ENCODE peak calls at places on chromosomes 11 and 22, in nine cellular contexts. Q, J, V, B, C, G, E, X and U are unnamed samples.

GRCh38 chr22:41181349-41182241 is 23.5 kb upstream of the L3MBTL2 start:
- DNase-seq in Q (no peak), J (no peak), V (peak), B (peak), C (no peak), G (no peak), E (no peak), X (peak), U (no peak)

GRCh38 chr11:122306776-122307479 is 190.9 kb upstream of the BLID start:
- DNase-seq in Q (no peak), J (no peak), V (no peak), B (no peak), C (no peak), G (peak), E (no peak), X (no peak), U (no peak)

GRCh38 chr11:15119826-15120225 is 5.1 kb downstream of the INSC start:
- DNase-seq in Q (no peak), J (no peak), V (no peak), B (no peak), C (no peak), G (no peak), E (no peak), X (no peak), U (no peak)

GRCh38 chr11:68528630-68529029 is 68.1 kb downstream of the PPP6R3 start:
- DNase-seq in Q (peak), J (no peak), V (no peak), B (no peak), C (no peak), G (no peak), E (no peak), X (peak), U (no peak)

GRCh38 chr11:68206211-68206610 is 6.9 kb downstream of the KMT5B start:
- DNase-seq in Q (no peak), J (no peak), V (peak), B (peak), C (no peak), G (peak), E (no peak), X (peak), U (no peak)

GRCh38 chr11:3853935-3854659 is 1.4 kb upstream of the STIM1 start:
- DNase-seq in Q (peak), J (no peak), V (no peak), B (no peak), C (peak), G (no peak), E (no peak), X (no peak), U (peak)

GRCh38 chr11:27861706-27862430 is 161.6 kb upstream of the BDNF start:
- DNase-seq in Q (peak), J (no peak), V (peak), B (peak), C (no peak), G (peak), E (no peak), X (peak), U (no peak)

GRCh38 chr11:66846671-66847091 is 3.4 kb downstream of the RCE1 start:
- DNase-seq in Q (peak), J (no peak), V (no peak), B (no peak), C (no peak), G (no peak), E (no peak), X (peak), U (no peak)

GRCh38 chr11:90134420-90135003 is at the start of gene NAALAD2:
- DNase-seq in Q (peak), J (peak), V (peak), B (peak), C (peak), G (peak), E (no peak), X (peak), U (peak)

GRCh38 chr22:34015642-34016041 is 95.4 kb upstream of the LARGE1 start:
- DNase-seq in Q (no peak), J (no peak), V (no peak), B (no peak), C (no peak), G (no peak), E (no peak), X (no peak), U (no peak)

DNA sequence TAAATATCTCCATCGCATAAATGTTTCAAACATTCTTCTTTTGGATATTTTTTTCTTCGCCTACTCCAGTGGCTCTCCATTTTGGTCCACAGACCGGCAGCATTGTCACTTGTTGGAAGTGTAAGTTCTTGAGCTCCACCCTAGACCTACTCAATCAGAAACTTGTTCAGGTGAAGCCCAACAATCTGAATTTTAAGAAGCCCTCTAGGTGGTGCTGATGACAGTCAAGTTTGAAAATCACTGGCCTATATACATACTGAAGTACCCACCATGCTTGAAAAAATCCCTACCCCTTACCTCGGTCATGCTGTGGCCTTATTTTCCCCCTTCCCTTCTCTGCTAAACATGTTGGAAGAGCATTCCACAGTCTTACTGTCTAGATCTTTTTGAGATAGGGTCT is 10.2 kb upstream of the ACAT1 start:
- DNase-seq in Q (no peak), J (no peak), V (no peak), B (no peak), C (no peak), G (no peak), E (no peak), X (no peak), U (no peak)
- TF ChIP-seq CTCF in Q (no peak), J (no peak), V (no peak), B (no peak), C (no peak), G (no peak), E (no peak), X (no peak), U (no peak)

DNA sequence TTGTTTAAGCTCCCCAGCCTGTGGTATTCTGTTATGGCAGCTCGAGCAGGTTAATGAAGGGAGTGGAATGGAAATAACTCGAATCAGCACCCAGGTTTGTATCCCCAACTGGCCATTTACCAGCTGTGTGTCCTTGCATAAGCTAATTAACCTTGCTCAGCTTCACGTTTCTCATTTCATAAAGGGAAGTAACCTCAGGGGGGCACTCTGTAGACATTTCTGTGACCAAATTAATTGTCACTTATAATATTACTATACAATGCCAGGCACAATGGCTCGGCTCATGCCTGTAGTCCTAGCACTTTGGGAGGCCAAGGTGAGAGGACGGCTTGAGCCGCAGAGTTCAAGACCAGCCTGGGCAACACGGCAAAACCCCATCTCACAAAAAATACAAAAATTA is 13.8 kb downstream of the ADA2 start:
- DNase-seq in Q (no peak), J (no peak), V (peak), B (no peak), C (no peak), G (no peak), E (no peak), X (no peak), U (no peak)
- TF ChIP-seq CTCF in Q (no peak), J (no peak), V (no peak), B (no peak), C (no peak), G (no peak), E (no peak), X (no peak), U (no peak)

GRCh38 chr22:20771918-20772625 is 1.8 kb upstream of the SERPIND1 start:
- DNase-seq in Q (no peak), J (no peak), V (no peak), B (no peak), C (peak), G (no peak), E (no peak), X (no peak), U (no peak)
- TF ChIP-seq CTCF in Q (no peak), J (no peak), V (no peak), B (peak), C (peak), G (no peak), E (no peak), X (no peak), U (no peak)

DNA sequence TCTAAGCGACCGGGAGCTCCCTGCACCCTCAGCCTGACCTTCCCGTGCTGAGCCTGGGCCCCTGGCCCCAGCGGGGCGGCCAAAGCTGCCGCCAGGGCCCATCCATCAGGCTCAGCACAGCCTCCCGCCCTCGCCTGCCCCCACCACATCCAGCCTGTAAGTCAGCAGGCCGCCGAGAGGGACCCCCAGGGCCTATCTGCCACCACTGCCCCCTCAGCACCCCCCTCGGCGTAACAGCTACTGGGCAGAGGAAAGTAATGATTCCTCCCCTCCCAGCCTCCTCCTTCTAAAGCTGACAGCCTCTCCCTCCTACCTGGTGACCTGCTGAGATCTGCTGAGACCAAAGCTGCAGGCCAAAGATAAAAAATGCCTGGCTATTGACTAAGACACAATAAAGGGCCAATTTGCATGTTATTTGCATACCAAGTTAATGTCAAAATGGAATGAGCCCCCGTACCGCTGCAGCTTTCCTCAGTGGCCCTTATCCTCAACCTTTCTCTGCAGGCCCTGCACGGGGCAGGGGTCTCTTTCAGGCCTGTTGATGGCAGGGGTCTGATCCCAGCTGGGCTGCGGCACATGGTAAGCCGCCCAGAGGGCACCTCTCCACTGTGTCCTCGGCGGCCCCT is 51.6 kb downstream of the RPUSD4 start:
- DNase-seq in Q (no peak), J (no peak), V (no peak), B (no peak), C (peak), G (no peak), E (no peak), X (no peak), U (no peak)
- TF ChIP-seq CTCF in Q (no peak), J (no peak), V (no peak), B (no peak), C (no peak), G (no peak), E (no peak), X (no peak), U (no peak)

DNA sequence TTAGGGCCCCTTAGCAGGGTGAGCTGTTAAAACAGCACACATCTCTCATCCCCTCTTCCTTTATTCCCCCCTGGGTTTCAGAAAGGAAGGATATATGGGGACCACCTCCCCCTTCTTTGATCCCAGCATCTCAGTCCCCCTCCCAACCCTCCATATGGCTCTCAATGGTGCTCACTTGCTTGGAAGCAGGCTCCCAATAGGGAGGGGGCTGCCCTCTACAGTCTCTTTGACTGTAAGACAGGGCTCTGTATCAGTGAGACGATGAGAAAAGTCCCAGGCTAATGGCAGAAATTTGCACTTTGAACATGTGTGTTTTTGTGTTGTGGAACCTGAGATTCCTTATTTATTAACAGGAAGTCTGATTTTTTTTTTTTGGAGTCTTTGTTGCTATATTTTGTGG is 4.2 kb upstream of the CNTF start:
- DNase-seq in Q (no peak), J (no peak), V (no peak), B (no peak), C (no peak), G (no peak), E (no peak), X (no peak), U (no peak)
- TF ChIP-seq CTCF in Q (no peak), J (peak), V (peak), B (peak), C (no peak), G (no peak), E (no peak), X (no peak), U (peak)

DNA sequence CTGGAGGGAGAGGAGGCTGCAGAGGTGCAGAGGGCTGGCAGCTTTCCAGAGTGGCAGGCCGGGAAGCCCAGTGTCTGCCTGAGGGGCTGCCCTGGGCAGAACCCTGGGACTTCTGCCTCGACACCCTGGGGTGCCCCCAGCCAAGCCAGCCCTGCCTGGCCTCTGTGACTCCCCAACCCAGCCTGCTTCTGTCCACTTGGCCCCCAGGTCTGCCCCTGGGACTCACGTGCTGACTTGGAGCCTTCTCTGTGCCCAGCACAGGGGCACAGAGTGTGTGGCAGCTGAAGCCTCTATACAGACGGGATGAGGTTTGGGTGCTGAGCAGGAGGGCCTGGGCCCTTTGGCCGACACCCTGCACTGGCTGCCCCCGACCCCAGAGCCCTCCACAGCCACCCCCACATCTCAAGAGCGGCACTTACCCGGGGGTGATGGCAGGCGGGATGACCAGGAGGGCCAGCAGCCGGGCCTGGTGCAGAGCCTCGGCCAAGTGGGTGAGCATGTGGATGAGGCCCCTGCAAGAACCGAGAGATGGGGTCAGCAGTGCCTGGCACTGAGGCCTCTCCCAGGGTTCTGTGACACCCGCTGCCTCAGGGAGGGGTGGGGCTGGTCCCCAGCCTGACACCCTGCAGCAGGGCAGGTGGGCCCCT is 17.5 kb downstream of the CHID1 start:
- DNase-seq in Q (no peak), J (no peak), V (no peak), B (no peak), C (no peak), G (no peak), E (no peak), X (no peak), U (no peak)
- TF ChIP-seq CTCF in Q (no peak), J (no peak), V (no peak), B (no peak), C (no peak), G (no peak), E (no peak), X (no peak), U (no peak)

DNA sequence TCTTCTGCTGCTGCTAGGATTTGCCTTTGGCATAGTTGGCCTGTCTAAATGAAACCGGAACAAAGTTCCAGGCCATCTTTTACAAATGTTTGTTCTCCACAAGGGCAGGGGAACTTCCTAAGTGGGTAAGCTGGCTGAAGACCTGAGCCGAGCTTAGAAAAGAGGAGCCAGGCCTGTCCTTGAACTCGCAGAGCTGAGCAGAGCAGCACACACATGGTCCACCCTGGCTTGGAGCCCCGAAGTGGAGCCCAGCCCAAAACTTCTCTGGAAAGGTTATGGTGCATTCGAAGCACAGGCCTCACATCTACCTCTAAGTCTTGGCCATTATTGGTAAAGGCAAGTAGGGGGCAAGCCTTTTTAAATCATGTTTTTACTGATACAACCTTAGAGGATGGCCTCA is 55.9 kb upstream of the EIF3M start:
- DNase-seq in Q (no peak), J (no peak), V (no peak), B (no peak), C (no peak), G (no peak), E (no peak), X (no peak), U (no peak)
- TF ChIP-seq CTCF in Q (no peak), J (no peak), V (no peak), B (no peak), C (no peak), G (no peak), E (no peak), X (no peak), U (no peak)

GRCh38 chr11:2459016-2459725 is 14.4 kb downstream of the KCNQ1 start:
- DNase-seq in Q (peak), J (peak), V (no peak), B (no peak), C (no peak), G (no peak), E (no peak), X (no peak), U (no peak)
- TF ChIP-seq CTCF in Q (no peak), J (no peak), V (no peak), B (no peak), C (no peak), G (no peak), E (no peak), X (no peak), U (no peak)